ENCODE peak calls at places on chromosome 3, in six cellular contexts. N is HCT116, Z is cardiac fibroblast, V is AG09319, G is heart left ventricle, X is astrocyte of the spinal cord. M is an unnamed sample.
A peak's percentile ranks its signal among the peaks of the same experiment; 100 is the strongest.

GRCh38 chr3:189353318-189353958 is 181.7 kb downstream of the TPRG1 start:
- DNase-seq in V (no peak), G (no peak), Z (no peak), X (no peak), N (peak; percentile 16), M (peak; percentile 85)

GRCh38 chr3:131620977-131621376 is 118.2 kb upstream of the MRPL3 start:
- DNase-seq in V (no peak), X (no peak), G (no peak), Z (no peak), N (no peak), M (no peak)

GRCh38 chr3:196694202-196694638 is 17.8 kb downstream of the CEP19 start:
- DNase-seq in N (no peak), V (no peak), G (no peak), X (no peak), Z (peak; percentile 24), M (no peak)

GRCh38 chr3:127542441-127542952 is 48.0 kb downstream of the TPRA1 start:
- DNase-seq in V (no peak), N (no peak), X (no peak), Z (no peak), G (no peak), M (no peak)

GRCh38 chr3:74839591-74839990 is 225.1 kb upstream of the CNTN3 start:
- DNase-seq in V (no peak), X (no peak), G (no peak), N (no peak), Z (no peak), M (no peak)

GRCh38 chr3:100725935-100726334 is 16.6 kb downstream of the TFG start:
- DNase-seq in V (no peak), G (no peak), N (no peak), X (no peak), Z (no peak), M (no peak)

GRCh38 chr3:80338366-80338765 is 570.6 kb upstream of the ROBO1 start:
- DNase-seq in V (no peak), Z (peak; percentile 66), X (peak; percentile 9), N (no peak), G (no peak), M (peak; percentile 69)

GRCh38 chr3:105584351-105584790 is 217.7 kb downstream of the ALCAM start:
- DNase-seq in V (no peak), Z (no peak), N (no peak), G (no peak), X (no peak), M (peak; percentile 57)

GRCh38 chr3:127115691-127116351 is 77.1 kb upstream of the PRR23E start:
- DNase-seq in X (no peak), G (no peak), Z (no peak), N (no peak), V (no peak), M (no peak)

GRCh38 chr3:172176385-172176784 is 137.0 kb downstream of the FNDC3B start:
- DNase-seq in G (no peak), Z (no peak), X (no peak), N (no peak), V (no peak), M (no peak)

GRCh38 chr3:44966795-44967278 is 9.1 kb downstream of the ZDHHC3 start:
- DNase-seq in N (peak; percentile 79), G (no peak), Z (peak; percentile 32), X (no peak), V (no peak), M (peak; percentile 96)

GRCh38 chr3:164458986-164459385 is 619.3 kb downstream of the SI start:
- DNase-seq in V (peak; percentile 63), Z (peak; percentile 86), X (peak; percentile 80), N (no peak), G (peak; percentile 51), M (peak; percentile 6)

GRCh38 chr3:71294919-71295318 is 288.6 kb downstream of the FOXP1 start:
- DNase-seq in V (no peak), N (no peak), Z (no peak), X (no peak), G (no peak), M (peak; percentile 3)

GRCh38 chr3:170058127-170058526 is 20.3 kb downstream of the GPR160 start:
- DNase-seq in V (no peak), X (no peak), G (no peak), N (no peak), Z (no peak), M (no peak)

GRCh38 chr3:150251187-150251592 is 156.9 kb upstream of the TSC22D2 start:
- DNase-seq in X (no peak), G (no peak), N (no peak), V (no peak), Z (no peak), M (no peak)

GRCh38 chr3:35426581-35426980 is 212.7 kb upstream of the ARPP21 start:
- DNase-seq in V (no peak), Z (no peak), G (no peak), N (no peak), X (peak; percentile 76), M (no peak)

GRCh38 chr3:16596352-16597032 is 8.7 kb downstream of the DAZL start:
- DNase-seq in V (no peak), Z (no peak), G (no peak), N (no peak), X (no peak), M (no peak)

GRCh38 chr3:35643391-35643790 is 4.1 kb downstream of the ARPP21 start:
- DNase-seq in Z (no peak), X (no peak), V (no peak), N (no peak), G (no peak), M (no peak)

GRCh38 chr3:29644956-29645661 is 364.2 kb downstream of the RBMS3 start:
- DNase-seq in N (no peak), V (no peak), G (no peak), X (no peak), Z (peak; percentile 28), M (no peak)

GRCh38 chr3:124174910-124175874 is 183.3 kb upstream of the ROPN1 start:
- DNase-seq in G (no peak), X (no peak), V (no peak), Z (no peak), N (no peak), M (no peak)

GRCh38 chr3:33131328-33132018 is 17.7 kb downstream of the CRTAP start:
- DNase-seq in Z (peak; percentile 84), N (peak; percentile 44), G (no peak), X (peak; percentile 78), V (peak; percentile 25), M (peak; percentile 81)

GRCh38 chr3:111961461-111962269 is 17.2 kb upstream of the ABHD10 start:
- DNase-seq in N (no peak), X (no peak), V (no peak), Z (no peak), G (no peak), M (no peak)

GRCh38 chr3:108403921-108404320 is 106.5 kb downstream of the MYH15 start:
- DNase-seq in N (no peak), Z (peak; percentile 15), X (no peak), G (no peak), V (no peak), M (no peak)

GRCh38 chr3:86438544-86438943 is 552.4 kb downstream of the VGLL3 start:
- DNase-seq in V (no peak), Z (no peak), X (no peak), G (no peak), N (no peak), M (no peak)

GRCh38 chr3:185786956-185787877 is 37.6 kb downstream of the IGF2BP2 start:
- DNase-seq in X (no peak), G (no peak), V (no peak), N (no peak), Z (no peak), M (no peak)

GRCh38 chr3:155885299-155885698 is 14.8 kb downstream of the GMPS start:
- DNase-seq in G (no peak), X (no peak), Z (no peak), V (no peak), N (no peak), M (no peak)

GRCh38 chr3:187931111-187931510 is 185.8 kb upstream of the BCL6 start:
- DNase-seq in V (no peak), X (peak; percentile 36), N (no peak), G (no peak), Z (no peak), M (no peak)

GRCh38 chr3:45986303-45986982 is 9.2 kb downstream of the FYCO1 start:
- DNase-seq in N (no peak), V (no peak), G (no peak), Z (peak; percentile 71), X (peak; percentile 68), M (peak; percentile 77)

GRCh38 chr3:12392101-12392878 is 92.0 kb upstream of the TSEN2 start:
- DNase-seq in N (no peak), V (peak; percentile 66), X (peak; percentile 40), G (no peak), Z (no peak), M (no peak)

DNA sequence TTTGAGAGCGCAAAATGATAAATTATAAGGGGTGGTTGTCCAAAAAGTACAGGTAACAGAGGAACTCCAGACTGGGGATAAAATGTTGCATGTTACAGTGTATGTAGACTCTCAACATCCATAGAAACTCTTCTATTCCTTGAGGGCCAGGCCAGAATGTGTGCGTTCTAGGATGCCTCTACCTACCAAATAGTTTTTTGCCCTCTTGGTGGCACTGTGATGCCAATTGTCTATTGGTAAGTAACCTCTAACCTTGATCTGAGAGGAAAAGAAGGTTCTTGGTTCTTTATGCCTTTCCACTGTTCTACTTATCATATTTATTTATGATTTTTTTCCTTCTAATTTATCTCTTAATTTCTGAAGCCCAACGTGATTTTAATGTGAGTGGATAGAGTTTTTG is 424.6 kb downstream of the GRM7 start:
- DNase-seq in V (no peak), G (no peak), N (peak; percentile 10), X (no peak), Z (peak; percentile 20), M (peak; percentile 27)
- TF ChIP-seq CTCF in V (no peak), G (peak; percentile 44), N (peak; percentile 11), X (no peak), Z (no peak), M (peak; percentile 37)

DNA sequence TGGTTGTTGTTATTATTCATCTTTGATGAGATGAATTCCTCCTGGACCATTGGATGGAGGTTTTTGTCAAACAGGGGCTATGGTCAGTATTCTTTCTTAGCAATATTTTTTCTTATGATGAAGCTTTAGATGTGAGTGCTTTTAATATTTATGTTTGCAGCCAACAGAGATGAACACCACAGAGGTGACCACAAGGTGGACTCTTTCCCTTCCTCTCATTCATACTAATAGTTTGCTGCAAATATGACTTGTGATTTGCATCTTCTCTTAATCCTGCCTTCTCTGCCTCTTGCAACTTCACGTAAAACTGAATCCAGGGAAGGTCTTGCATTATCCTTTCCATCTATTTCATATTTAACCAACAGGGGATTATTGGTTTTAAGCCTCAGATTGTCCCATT is 473.1 kb upstream of the UBE2E2 start:
- DNase-seq in G (no peak), V (no peak), N (no peak), X (no peak), Z (peak; percentile 18), M (peak; percentile 48)
- TF ChIP-seq CTCF in G (peak; percentile 19), V (peak; percentile 1), N (peak; percentile 2), X (peak; percentile 39), Z (no peak), M (peak; percentile 54)

GRCh38 chr3:48663489-48664312 is 1.0 kb upstream of the CELSR3 start:
- DNase-seq in V (peak; percentile 97), N (peak; percentile 98), Z (peak; percentile 99), G (peak; percentile 92), X (peak; percentile 97), M (peak; percentile 100)
- TF ChIP-seq CTCF in V (peak; percentile 83), N (peak; percentile 92), Z (peak; percentile 82), G (peak; percentile 74), X (peak; percentile 85), M (peak; percentile 75)

DNA sequence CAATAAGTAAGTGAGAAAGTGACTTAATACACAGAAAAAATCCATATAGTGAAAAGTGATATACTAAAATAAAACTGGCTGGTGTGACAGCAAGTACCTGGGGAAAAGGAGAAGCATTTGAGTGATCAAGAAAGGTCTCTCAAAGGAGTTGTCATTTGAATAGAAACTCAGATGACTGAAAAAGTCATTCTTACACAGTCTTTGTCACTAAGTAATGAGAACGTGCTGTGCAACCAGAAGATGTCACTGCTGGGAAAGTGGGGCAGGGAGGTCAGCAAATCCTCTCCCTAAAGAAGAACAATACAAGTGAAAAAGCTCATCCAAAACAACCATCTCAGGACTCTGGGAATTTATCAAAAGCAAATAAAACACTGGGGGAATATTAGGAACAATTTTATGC is 317.5 kb upstream of the TRIM42 start:
- DNase-seq in Z (no peak), N (no peak), V (no peak), G (no peak), X (no peak), M (no peak)
- TF ChIP-seq CTCF in Z (no peak), N (no peak), V (no peak), G (peak; percentile 22), X (peak; percentile 5), M (peak; percentile 8)